ENCODE peak calls at places on chromosomes 6 and 20, in nine cellular contexts. N is neural progenitor cell, Y is stomach, X is endothelial cell, T is GM13976, M is ovary, B is heart left ventricle, W is lower lobe of right lung, V is endothelial cell of umbilical vein. Q is an unnamed sample.

GRCh38 chr6:138651491-138651890 is 122.1 kb upstream of the CCDC28A start:
- DNase-seq in N (no peak), Y (no peak), X (no peak), T (no peak), M (no peak), B (no peak), W (no peak), V (no peak), Q (no peak)

GRCh38 chr6:431986-432385 is 40.4 kb downstream of the IRF4 start:
- DNase-seq in N (no peak), Y (no peak), X (no peak), T (no peak), M (no peak), B (no peak), W (no peak), V (no peak), Q (no peak)

GRCh38 chr6:162032620-162033019 is 694.9 kb downstream of the PRKN start:
- DNase-seq in N (no peak), Y (no peak), X (no peak), T (peak; percentile 15), M (no peak), B (no peak), W (no peak), V (no peak), Q (no peak)

GRCh38 chr20:54134445-54135220 is 39.2 kb downstream of the CYP24A1 start:
- DNase-seq in N (no peak), Y (no peak), X (no peak), T (no peak), M (no peak), B (no peak), W (no peak), V (no peak), Q (no peak)

GRCh38 chr6:46221221-46221793 is 50.5 kb upstream of the ENPP5 start:
- DNase-seq in N (peak; percentile 64), Y (no peak), X (peak; percentile 20), T (peak; percentile 42), M (no peak), B (no peak), W (no peak), V (peak; percentile 43), Q (no peak)

GRCh38 chr20:14622796-14623195 is 285.4 kb upstream of the FLRT3 start:
- DNase-seq in N (no peak), Y (peak; percentile 32), X (no peak), T (no peak), M (peak; percentile 8), B (no peak), W (no peak), V (no peak), Q (no peak)

GRCh38 chr20:32963176-32963575 is 41.1 kb downstream of the SUN5 start:
- DNase-seq in N (no peak), Y (no peak), X (no peak), T (peak; percentile 6), M (no peak), B (no peak), W (no peak), V (no peak), Q (no peak)

GRCh38 chr6:147769496-147770087 is 261.1 kb downstream of the SAMD5 start:
- DNase-seq in N (no peak), Y (no peak), X (no peak), T (no peak), M (no peak), B (no peak), W (no peak), V (no peak), Q (no peak)

GRCh38 chr6:130937942-130938604 is 110.9 kb downstream of the SMLR1 start:
- DNase-seq in N (no peak), Y (no peak), X (no peak), T (no peak), M (no peak), B (no peak), W (no peak), V (no peak), Q (no peak)

GRCh38 chr6:112357801-112358200 is 10.7 kb downstream of the RFPL4B start:
- DNase-seq in N (no peak), Y (no peak), X (no peak), T (no peak), M (no peak), B (no peak), W (no peak), V (peak; percentile 42), Q (no peak)

GRCh38 chr6:20708367-20709124 is 174.3 kb downstream of the CDKAL1 start:
- DNase-seq in N (peak; percentile 40), Y (no peak), X (no peak), T (peak; percentile 31), M (no peak), B (no peak), W (no peak), V (no peak), Q (no peak)

GRCh38 chr6:127900935-127901334 is at the start of gene THEMIS:
- DNase-seq in N (no peak), Y (no peak), X (no peak), T (no peak), M (no peak), B (no peak), W (no peak), V (no peak), Q (no peak)

GRCh38 chr20:3406481-3407425 is 716 bp downstream of the DNAAF9 start:
- DNase-seq in N (peak; percentile 60), Y (peak; percentile 34), X (peak; percentile 12), T (peak; percentile 37), M (no peak), B (no peak), W (peak; percentile 48), V (peak; percentile 55), Q (peak; percentile 50)

GRCh38 chr6:27237089-27237723 is 10.3 kb upstream of the PRSS16 start:
- DNase-seq in N (peak; percentile 59), Y (no peak), X (peak; percentile 42), T (no peak), M (no peak), B (no peak), W (no peak), V (peak; percentile 30), Q (no peak)

GRCh38 chr20:49993301-49993751 is 10.5 kb downstream of the SNAI1 start:
- DNase-seq in N (no peak), Y (no peak), X (no peak), T (no peak), M (no peak), B (no peak), W (no peak), V (no peak), Q (peak; percentile 64)

GRCh38 chr20:1964659-1965405 is 29.0 kb downstream of the PDYN start:
- DNase-seq in N (peak; percentile 58), Y (no peak), X (peak; percentile 30), T (no peak), M (no peak), B (no peak), W (no peak), V (no peak), Q (no peak)
- TF ChIP-seq CTCF in N (peak; percentile 37), Y (no peak), X (no peak), T (no peak), M (no peak), B (no peak), W (no peak), V (no peak), Q (no peak)

GRCh38 chr6:96468681-96469224 is 52.9 kb upstream of the UFL1 start:
- DNase-seq in N (peak; percentile 8), Y (no peak), X (no peak), T (no peak), M (no peak), B (no peak), W (no peak), V (no peak), Q (no peak)
- TF ChIP-seq CTCF in N (peak; percentile 46), Y (no peak), X (peak; percentile 18), T (no peak), M (no peak), B (no peak), W (peak; percentile 8), V (no peak), Q (no peak)

GRCh38 chr20:18717062-18717461 is 96.5 kb upstream of the SCP2D1 start:
- DNase-seq in N (no peak), Y (no peak), X (no peak), T (no peak), M (no peak), B (no peak), W (no peak), V (no peak), Q (no peak)

GRCh38 chr20:18715564-18715963 is 98.0 kb upstream of the SCP2D1 start:
- DNase-seq in N (no peak), Y (no peak), X (no peak), T (no peak), M (no peak), B (no peak), W (no peak), V (no peak), Q (no peak)

GRCh38 chr20:18718129-18718528 is 95.5 kb upstream of the SCP2D1 start:
- DNase-seq in N (no peak), Y (no peak), X (no peak), T (no peak), M (no peak), B (no peak), W (no peak), V (no peak), Q (no peak)

GRCh38 chr20:18712116-18712515 is 101.5 kb upstream of the SCP2D1 start:
- DNase-seq in N (no peak), Y (no peak), X (no peak), T (no peak), M (no peak), B (no peak), W (no peak), V (no peak), Q (no peak)

DNA sequence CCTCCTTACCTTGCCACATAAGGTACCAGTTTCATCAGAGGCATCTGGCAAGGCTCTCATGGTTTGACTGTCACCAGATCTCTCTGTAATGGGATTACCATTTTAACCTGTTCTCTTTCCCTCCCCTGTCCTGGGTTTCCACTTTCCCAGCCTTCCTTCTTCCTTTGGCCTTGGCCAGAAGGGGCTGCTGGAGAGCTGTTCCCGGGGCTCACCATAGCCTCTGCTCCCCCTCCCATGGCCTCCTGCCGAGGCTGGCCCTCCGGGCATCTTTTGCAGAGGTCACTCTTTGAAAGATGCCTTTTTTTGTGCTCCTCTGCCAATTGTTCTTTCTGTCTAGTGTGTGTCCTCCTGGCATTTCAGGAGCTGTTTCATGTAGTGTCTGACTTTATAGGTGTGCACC is 100.7 kb upstream of the SCP2D1 start:
- DNase-seq in N (peak; percentile 67), Y (no peak), X (no peak), T (no peak), M (no peak), B (no peak), W (no peak), V (no peak), Q (no peak)
- TF ChIP-seq CTCF in N (peak; percentile 59), Y (no peak), X (no peak), T (no peak), M (no peak), B (no peak), W (no peak), V (no peak), Q (no peak)

DNA sequence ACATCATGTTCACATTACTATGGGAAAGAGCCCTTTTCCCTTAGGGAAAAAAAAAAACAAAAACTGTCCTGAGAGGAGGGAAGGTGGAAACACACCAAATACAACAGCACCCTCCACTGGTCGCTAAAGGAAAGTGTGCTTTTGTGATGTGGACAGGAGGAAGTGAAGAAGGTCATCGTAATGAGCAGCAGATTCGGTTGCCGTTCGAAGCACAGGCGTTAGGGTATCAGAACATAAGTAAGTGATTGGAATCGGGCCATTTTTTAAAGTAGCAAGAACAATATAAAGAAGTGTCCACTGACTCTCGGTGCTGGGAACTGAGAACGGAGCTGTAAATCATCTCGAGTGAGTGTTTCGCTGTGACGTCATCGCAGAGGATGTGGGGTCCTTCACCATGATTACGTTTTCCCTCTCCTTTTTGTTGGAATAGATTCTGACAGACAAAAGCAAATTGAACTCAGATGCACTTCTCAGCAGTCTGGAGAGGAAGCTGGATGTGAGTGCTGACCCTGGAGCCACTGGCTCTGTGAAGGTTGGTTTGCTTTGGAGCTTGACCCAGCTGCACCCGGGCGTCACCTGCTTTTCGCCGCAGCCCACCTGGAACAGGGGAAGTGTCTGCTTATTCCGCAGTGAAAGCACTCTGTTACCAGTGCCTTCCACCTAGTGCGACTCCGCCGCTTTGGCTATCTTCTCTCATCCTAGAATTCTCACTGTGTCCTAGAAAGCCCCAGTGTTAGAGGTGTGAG is 203.6 kb upstream of the GMDS start:
- DNase-seq in N (peak; percentile 82), Y (peak; percentile 44), X (peak; percentile 37), T (peak; percentile 73), M (no peak), B (no peak), W (no peak), V (peak; percentile 86), Q (peak; percentile 54)
- TF ChIP-seq CTCF in N (peak; percentile 87), Y (peak; percentile 73), X (peak; percentile 75), T (peak; percentile 51), M (no peak), B (peak; percentile 53), W (peak; percentile 56), V (peak; percentile 60), Q (peak; percentile 83)

Q was measured in CD14-positive monocyte.